ENCODE peak calls at places on chromosomes 11 and 22, in six cellular contexts. A, Z, N, H, S and V are unnamed samples.
A peak's percentile ranks its signal among the peaks of the same experiment; 100 is the strongest.

GRCh38 chr11:69293087-69293486 is 868 bp upstream of the MYEOV start:
- DNase-seq in A (no peak), Z (no peak), N (peak; percentile 30), H (no peak), S (peak; percentile 44), V (no peak)

GRCh38 chr22:45885171-45885840 is 91.7 kb downstream of the WNT7B start:
- DNase-seq in A (no peak), Z (no peak), N (no peak), H (no peak), S (no peak), V (no peak)

GRCh38 chr22:31872209-31872608 is 72.1 kb upstream of the YWHAH start:
- DNase-seq in A (no peak), Z (peak; percentile 46), N (peak; percentile 23), H (peak; percentile 69), S (no peak), V (peak; percentile 27)

GRCh38 chr11:71370895-71371673 is 77.1 kb downstream of the DHCR7 start:
- DNase-seq in A (no peak), Z (no peak), N (peak; percentile 41), H (peak; percentile 74), S (no peak), V (peak; percentile 67)

GRCh38 chr11:33769542-33769941 is 4.8 kb downstream of the FBXO3 start:
- DNase-seq in A (no peak), Z (no peak), N (no peak), H (no peak), S (no peak), V (no peak)

GRCh38 chr11:126163074-126163700 is 48.3 kb downstream of the RPUSD4 start:
- DNase-seq in A (peak; percentile 85), Z (no peak), N (peak; percentile 83), H (no peak), S (no peak), V (no peak)

GRCh38 chr11:85874265-85874664 is 19.1 kb downstream of the CCDC83 start:
- DNase-seq in A (no peak), Z (no peak), N (no peak), H (no peak), S (no peak), V (no peak)

GRCh38 chr11:73465019-73465675 is 88.9 kb downstream of the RELT start:
- DNase-seq in A (no peak), Z (peak; percentile 36), N (no peak), H (no peak), S (no peak), V (no peak)

GRCh38 chr11:2380807-2381350 is 3.8 kb downstream of the CD81 start:
- DNase-seq in A (no peak), Z (no peak), N (no peak), H (no peak), S (no peak), V (no peak)

GRCh38 chr22:24768537-24769374 is 5.8 kb downstream of the PIWIL3 start:
- DNase-seq in A (peak; percentile 81), Z (peak; percentile 85), N (peak; percentile 78), H (peak; percentile 86), S (peak; percentile 54), V (peak; percentile 50)

GRCh38 chr22:28030442-28030841 is 111.4 kb upstream of the PITPNB start:
- DNase-seq in A (no peak), Z (no peak), N (no peak), H (no peak), S (no peak), V (no peak)

GRCh38 chr11:115930886-115931537 is 426.8 kb upstream of the CADM1 start:
- DNase-seq in A (no peak), Z (no peak), N (no peak), H (no peak), S (no peak), V (peak; percentile 81)

GRCh38 chr22:26763633-26764295 is 106.4 kb downstream of the MIAT start:
- DNase-seq in A (peak; percentile 49), Z (no peak), N (no peak), H (no peak), S (no peak), V (no peak)

GRCh38 chr22:34099278-34099677 is 179.0 kb upstream of the LARGE1 start:
- DNase-seq in A (peak; percentile 27), Z (no peak), N (no peak), H (no peak), S (no peak), V (no peak)

GRCh38 chr22:24994070-24994763 is 41.7 kb downstream of the KIAA1671 start:
- DNase-seq in A (peak; percentile 50), Z (no peak), N (peak; percentile 31), H (peak; percentile 64), S (peak; percentile 73), V (no peak)

GRCh38 chr11:45651841-45652745 is 13.3 kb downstream of the CHST1 start:
- DNase-seq in A (no peak), Z (peak; percentile 17), N (peak; percentile 4), H (no peak), S (no peak), V (no peak)

GRCh38 chr11:76588455-76589325 is 81.9 kb downstream of the LRRC32 start:
- DNase-seq in A (peak; percentile 65), Z (peak; percentile 10), N (no peak), H (no peak), S (no peak), V (peak; percentile 71)

GRCh38 chr22:35348703-35349102 is 32.2 kb upstream of the HMOX1 start:
- DNase-seq in A (no peak), Z (no peak), N (no peak), H (no peak), S (no peak), V (no peak)
- TF ChIP-seq EZH2phosphoT487 in A (no peak), Z (no peak), N (no peak), H (no peak), S (no peak), V (no peak)

GRCh38 chr22:30325724-30326703 is 727 bp downstream of the TBC1D10A start:
- DNase-seq in A (peak; percentile 69), Z (peak; percentile 77), N (peak; percentile 12), H (peak; percentile 41), S (no peak), V (peak; percentile 50)

GRCh38 chr22:30326704-30327362 is at the start of gene TBC1D10A:
- DNase-seq in A (peak; percentile 99), Z (peak; percentile 100), N (peak; percentile 98), H (peak; percentile 99), S (peak; percentile 85), V (peak; percentile 96)

GRCh38 chr22:30325065-30325720 is 1.5 kb downstream of the TBC1D10A start:
- DNase-seq in A (peak; percentile 91), Z (no peak), N (peak; percentile 50), H (peak; percentile 30), S (no peak), V (no peak)

GRCh38 chr22:30321461-30321860 is 5.3 kb downstream of the TBC1D10A start:
- DNase-seq in A (no peak), Z (no peak), N (no peak), H (no peak), S (no peak), V (no peak)

GRCh38 chr22:30324008-30324730 is 2.6 kb downstream of the TBC1D10A start:
- DNase-seq in A (no peak), Z (no peak), N (no peak), H (no peak), S (no peak), V (no peak)
- TF ChIP-seq EZH2phosphoT487 in A (no peak), Z (no peak), N (no peak), H (no peak), S (no peak), V (no peak)

DNA sequence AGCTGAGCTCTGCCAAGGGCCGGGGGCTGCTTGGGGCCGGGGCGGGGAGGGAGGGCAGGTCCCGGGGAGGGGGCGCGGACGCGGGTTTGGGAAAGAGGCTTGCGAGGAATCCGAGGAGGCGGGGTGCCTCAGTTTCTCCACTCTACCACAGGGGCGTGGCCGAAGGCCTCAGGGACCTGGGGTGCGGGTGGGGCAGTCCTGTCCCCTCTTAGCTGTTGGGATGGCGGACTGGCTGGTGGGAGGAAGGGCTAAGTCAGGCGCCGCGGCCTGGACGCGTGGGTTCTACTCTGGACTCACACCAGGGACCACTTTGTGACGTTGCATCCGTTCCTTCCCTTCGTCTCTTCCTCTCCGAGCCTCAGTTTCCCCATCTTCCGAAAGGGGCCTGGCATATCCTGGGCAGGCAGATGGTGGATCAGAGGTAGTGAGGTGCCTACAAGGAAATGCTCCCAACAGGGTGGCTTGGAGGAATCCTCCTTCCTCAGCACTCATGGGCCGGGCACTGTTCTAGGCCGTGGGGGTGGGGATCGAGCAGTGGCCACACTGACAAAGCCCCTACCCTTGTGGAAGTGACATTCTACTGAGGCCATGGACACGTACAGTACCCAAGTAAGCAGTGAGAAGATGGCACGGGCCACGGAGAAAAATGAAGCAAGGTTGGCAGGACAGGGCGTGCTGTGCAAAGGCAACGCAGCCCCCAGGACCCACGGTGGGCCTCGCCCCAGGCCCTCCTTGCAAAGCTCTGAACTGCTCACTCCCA is 13.2 kb downstream of the IGLL1 start:
- DNase-seq in A (no peak), Z (no peak), N (no peak), H (no peak), S (no peak), V (no peak)
- TF ChIP-seq EZH2phosphoT487 in A (no peak), Z (no peak), N (no peak), H (no peak), S (no peak), V (no peak)

GRCh38 chr11:12154871-12155668 is 44.7 kb downstream of the MICAL2 start:
- DNase-seq in A (no peak), Z (no peak), N (no peak), H (no peak), S (no peak), V (no peak)
- TF ChIP-seq EZH2phosphoT487 in A (no peak), Z (no peak), N (no peak), H (no peak), S (no peak), V (no peak)

GRCh38 chr11:110778351-110778750 is 66.1 kb upstream of the ARHGAP20 start:
- DNase-seq in A (no peak), Z (no peak), N (no peak), H (no peak), S (no peak), V (peak; percentile 35)
- TF ChIP-seq EZH2phosphoT487 in A (no peak), Z (no peak), N (no peak), H (no peak), S (no peak), V (no peak)